ENCODE peak calls at places on chromosomes 6 and 20, in eight cellular contexts. X is GM23338, P is left lung, Z is HCT116, Y is SK-N-SH, C is astrocyte of the cerebellum, J is AG09309, R is thoracic aorta. I is an unnamed sample.

GRCh38 chr6:37689356-37689755 is 8.3 kb downstream of the MDGA1 start:
- DNase-seq in Z (no peak), C (no peak), J (no peak), Y (no peak), R (no peak), P (no peak), X (no peak), I (no peak)

GRCh38 chr6:30260036-30260504 is 46.9 kb upstream of the TRIM26 start:
- DNase-seq in X (peak; percentile 56), J (no peak), P (peak; percentile 78), Y (no peak), R (no peak), C (no peak), Z (no peak), I (peak; percentile 5)

GRCh38 chr6:32664354-32664753 is 2.1 kb downstream of the HLA-DQB1 start:
- DNase-seq in Z (no peak), R (no peak), Y (no peak), X (peak; percentile 0), P (no peak), J (no peak), C (no peak), I (no peak)

GRCh38 chr20:1885254-1885653 is 10.0 kb upstream of the SIRPA start:
- DNase-seq in J (no peak), R (no peak), X (no peak), P (peak; percentile 10), C (no peak), Y (no peak), Z (no peak), I (no peak)

GRCh38 chr6:3535716-3536435 is 79.0 kb upstream of the SLC22A23 start:
- DNase-seq in J (no peak), C (no peak), Y (no peak), X (no peak), R (no peak), P (no peak), Z (no peak), I (no peak)

GRCh38 chr6:6918216-6918983 is 189.4 kb upstream of the RREB1 start:
- DNase-seq in Z (peak; percentile 13), R (no peak), X (no peak), P (no peak), C (no peak), J (peak; percentile 13), Y (no peak), I (peak; percentile 76)

GRCh38 chr6:43335469-43335868 is 26.8 kb upstream of the CRIP3 start:
- DNase-seq in Z (no peak), J (no peak), X (no peak), R (no peak), Y (no peak), P (no peak), C (no peak), I (no peak)

GRCh38 chr6:11964729-11965128 is 47.4 kb upstream of the HIVEP1 start:
- DNase-seq in Z (no peak), R (no peak), Y (no peak), J (no peak), X (no peak), P (no peak), C (no peak), I (peak; percentile 27)

GRCh38 chr6:56685102-56685733 is 42.5 kb upstream of the DST start:
- DNase-seq in J (no peak), Y (no peak), R (no peak), P (no peak), X (no peak), Z (no peak), C (no peak), I (no peak)

GRCh38 chr6:70166088-70166958 is 136.6 kb downstream of the COL9A1 start:
- DNase-seq in P (peak; percentile 72), X (peak; percentile 75), Z (peak; percentile 16), C (peak; percentile 6), R (no peak), Y (no peak), J (no peak), I (peak; percentile 50)

GRCh38 chr6:131058236-131058635 is 4.8 kb downstream of the EPB41L2 start:
- DNase-seq in Z (no peak), R (no peak), J (no peak), Y (no peak), C (peak; percentile 47), P (no peak), X (no peak), I (no peak)

GRCh38 chr6:3147914-3148757 is 9.2 kb downstream of the TUBB2A start:
- DNase-seq in R (no peak), C (no peak), Y (no peak), Z (no peak), P (no peak), X (no peak), J (no peak), I (no peak)

GRCh38 chr6:167687035-167687720 is 139.5 kb upstream of the AFDN start:
- DNase-seq in Z (no peak), C (no peak), J (no peak), Y (no peak), P (no peak), X (no peak), R (no peak), I (no peak)

GRCh38 chr6:170187669-170188566 is 103.0 kb downstream of the DLL1 start:
- DNase-seq in J (no peak), C (no peak), Y (no peak), Z (no peak), R (no peak), X (no peak), P (no peak), I (no peak)

GRCh38 chr6:17207281-17207680 is 73.9 kb upstream of the RBM24 start:
- DNase-seq in R (no peak), P (no peak), Z (no peak), J (no peak), X (no peak), C (no peak), Y (no peak), I (no peak)

GRCh38 chr6:17214106-17214505 is 67.1 kb upstream of the RBM24 start:
- DNase-seq in P (no peak), Y (no peak), C (no peak), Z (no peak), J (no peak), R (no peak), X (no peak), I (no peak)

GRCh38 chr6:17210683-17211082 is 70.5 kb upstream of the RBM24 start:
- DNase-seq in C (no peak), J (no peak), R (no peak), P (no peak), X (no peak), Y (no peak), Z (no peak), I (no peak)

GRCh38 chr6:17212541-17213371 is 68.4 kb upstream of the RBM24 start:
- DNase-seq in P (no peak), Y (no peak), J (no peak), X (no peak), Z (no peak), C (no peak), R (no peak), I (no peak)

GRCh38 chr6:17211101-17211500 is 70.1 kb upstream of the RBM24 start:
- DNase-seq in X (no peak), J (no peak), R (no peak), Z (no peak), P (no peak), C (no peak), Y (no peak), I (no peak)
- TF ChIP-seq CTCF in X (no peak), J (no peak), R (no peak), Z (no peak), P (no peak), C (no peak), Y (no peak), I (no peak)

GRCh38 chr20:58649288-58650180 is 1.5 kb upstream of the STX16 start:
- DNase-seq in X (peak; percentile 58), Y (no peak), Z (no peak), P (peak; percentile 88), C (no peak), R (no peak), J (no peak), I (no peak)
- H3K4me3 ChIP-seq in X (peak overlapping the region; percentile 55), Y (no peak overlapping the region), Z (no peak overlapping the region), P (peak overlapping the region; percentile 83), C (no peak overlapping the region), R (peak overlapping the region; percentile 96), J (peak overlapping the region; percentile 23), I (peak overlapping the region; percentile 22)

GRCh38 chr6:113120214-113120576 is 737.0 kb upstream of the MARCKS start:
- DNase-seq in Y (no peak), X (no peak), J (peak; percentile 99), P (no peak), R (no peak), C (peak; percentile 93), Z (peak; percentile 86), I (peak; percentile 94)

GRCh38 chr6:113128020-113128419 is 729.1 kb upstream of the MARCKS start:
- DNase-seq in P (no peak), J (no peak), Y (no peak), C (no peak), R (no peak), Z (no peak), X (no peak), I (no peak)

GRCh38 chr6:113120577-113121285 is 736.4 kb upstream of the MARCKS start:
- DNase-seq in Z (peak; percentile 73), Y (no peak), R (no peak), X (peak; percentile 1), C (peak; percentile 99), J (peak; percentile 100), P (no peak), I (peak; percentile 74)

DNA sequence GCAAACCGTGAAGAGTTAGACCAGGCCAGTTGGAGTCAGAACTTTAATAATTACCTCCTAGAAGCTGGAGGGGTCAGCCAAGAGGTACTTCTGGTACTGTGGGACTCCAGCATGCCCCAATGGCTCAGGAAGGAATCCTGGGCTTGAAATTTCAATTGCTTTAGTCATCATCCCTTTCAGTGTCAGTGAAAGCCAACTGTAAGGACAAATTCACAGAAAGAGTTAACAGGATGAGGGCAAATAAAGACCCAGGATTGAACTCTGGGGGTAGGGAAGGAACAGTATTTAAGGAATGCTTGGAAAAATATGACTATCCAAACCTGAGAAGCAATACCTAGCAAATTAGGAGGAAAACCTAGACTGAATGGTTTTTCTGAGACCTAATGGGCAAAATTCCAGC is 735.1 kb upstream of the MARCKS start:
- DNase-seq in J (peak; percentile 89), Y (no peak), R (no peak), Z (peak; percentile 73), X (peak; percentile 74), C (peak; percentile 89), P (no peak), I (peak; percentile 73)
- TF ChIP-seq CTCF in J (peak; percentile 61), Y (peak; percentile 65), R (no peak), Z (peak; percentile 38), X (peak; percentile 45), C (peak; percentile 51), P (no peak), I (peak; percentile 8)

GRCh38 chr6:25671652-25672051 is 19.6 kb downstream of the SCGN start:
- DNase-seq in Z (no peak), J (no peak), X (no peak), P (no peak), R (no peak), C (no peak), Y (no peak), I (no peak)

GRCh38 chr6:25670793-25671513 is 18.9 kb downstream of the SCGN start:
- DNase-seq in J (no peak), C (no peak), Y (no peak), R (no peak), Z (peak; percentile 34), P (no peak), X (peak; percentile 28), I (peak; percentile 58)

GRCh38 chr6:25665455-25665854 is 13.4 kb downstream of the SCGN start:
- DNase-seq in J (no peak), Z (no peak), C (no peak), Y (no peak), R (no peak), P (no peak), X (no peak), I (no peak)

GRCh38 chr6:25675172-25675571 is 23.2 kb downstream of the SCGN start:
- DNase-seq in P (no peak), R (no peak), Z (no peak), C (no peak), X (no peak), J (no peak), Y (no peak), I (no peak)

GRCh38 chr6:25670208-25670607 is 18.2 kb downstream of the SCGN start:
- DNase-seq in R (no peak), Y (no peak), C (no peak), J (no peak), Z (no peak), P (no peak), X (no peak), I (no peak)
- H3K4me3 ChIP-seq in R (no peak overlapping the region), Y (no peak overlapping the region), C (no peak overlapping the region), J (no peak overlapping the region), Z (no peak overlapping the region), P (no peak overlapping the region), X (no peak overlapping the region), I (no peak overlapping the region)

I was measured in epithelial cell of esophagus.